ENCODE peak calls at places on chromosomes 5 and 9, in nine cellular contexts. One of them, this sample, is unnamed.

GRCh38 chr9:108012886-108013665 is 523.5 kb upstream of the KLF4 start:
- DNase-seq in ecto neural progenitor cell: no peak
- DNase-seq in KG1: no peak
- DNase-seq in HTR-8/SVneo: no peak
- DNase-seq in fibroblast of mammary gland: no peak
- DNase-seq in fibroblast of the aortic adventitia: no peak
- DNase-seq in ELF-1: no peak
- DNase-seq in HEK293T: no peak
- DNase-seq in cerebellum: no peak
- DNase-seq in this sample: no peak

GRCh38 chr9:118362123-118362522 is 657.9 kb downstream of the TLR4 start:
- DNase-seq in ecto neural progenitor cell: no peak
- DNase-seq in KG1: no peak
- DNase-seq in HTR-8/SVneo: peak
- DNase-seq in fibroblast of mammary gland: peak
- DNase-seq in fibroblast of the aortic adventitia: no peak
- DNase-seq in ELF-1: no peak
- DNase-seq in HEK293T: no peak
- DNase-seq in cerebellum: no peak
- DNase-seq in this sample: no peak

GRCh38 chr5:89313044-89313443 is 430.1 kb upstream of the MEF2C start:
- DNase-seq in ecto neural progenitor cell: no peak
- DNase-seq in KG1: no peak
- DNase-seq in HTR-8/SVneo: no peak
- DNase-seq in fibroblast of mammary gland: peak
- DNase-seq in fibroblast of the aortic adventitia: peak
- DNase-seq in ELF-1: no peak
- DNase-seq in HEK293T: no peak
- DNase-seq in cerebellum: no peak
- DNase-seq in this sample: peak

GRCh38 chr5:11617080-11617479 is 287.2 kb downstream of the CTNND2 start:
- DNase-seq in ecto neural progenitor cell: no peak
- DNase-seq in KG1: no peak
- DNase-seq in HTR-8/SVneo: no peak
- DNase-seq in fibroblast of mammary gland: peak
- DNase-seq in fibroblast of the aortic adventitia: no peak
- DNase-seq in ELF-1: no peak
- DNase-seq in HEK293T: no peak
- DNase-seq in cerebellum: no peak
- DNase-seq in this sample: no peak

GRCh38 chr9:114382951-114383865 is 4.6 kb downstream of the AKNA start:
- DNase-seq in ecto neural progenitor cell: no peak
- DNase-seq in KG1: no peak
- DNase-seq in HTR-8/SVneo: no peak
- DNase-seq in fibroblast of mammary gland: peak
- DNase-seq in fibroblast of the aortic adventitia: peak
- DNase-seq in ELF-1: no peak
- DNase-seq in HEK293T: no peak
- DNase-seq in cerebellum: no peak
- DNase-seq in this sample: peak

GRCh38 chr5:86232246-86232645 is 385.5 kb upstream of the COX7C start:
- DNase-seq in ecto neural progenitor cell: no peak
- DNase-seq in KG1: no peak
- DNase-seq in HTR-8/SVneo: no peak
- DNase-seq in fibroblast of mammary gland: no peak
- DNase-seq in fibroblast of the aortic adventitia: no peak
- DNase-seq in ELF-1: no peak
- DNase-seq in HEK293T: peak
- DNase-seq in cerebellum: no peak
- DNase-seq in this sample: no peak

GRCh38 chr9:111037744-111038335 is 430 bp downstream of the LPAR1 start:
- DNase-seq in ecto neural progenitor cell: no peak
- DNase-seq in KG1: no peak
- DNase-seq in HTR-8/SVneo: no peak
- DNase-seq in fibroblast of mammary gland: peak
- DNase-seq in fibroblast of the aortic adventitia: peak
- DNase-seq in ELF-1: peak
- DNase-seq in HEK293T: peak
- DNase-seq in cerebellum: no peak
- DNase-seq in this sample: peak

GRCh38 chr9:77453857-77454647 is 194.1 kb downstream of the GNA14 start:
- DNase-seq in ecto neural progenitor cell: no peak
- DNase-seq in KG1: peak
- DNase-seq in HTR-8/SVneo: no peak
- DNase-seq in fibroblast of mammary gland: no peak
- DNase-seq in fibroblast of the aortic adventitia: no peak
- DNase-seq in ELF-1: no peak
- DNase-seq in HEK293T: no peak
- DNase-seq in cerebellum: no peak
- DNase-seq in this sample: no peak

GRCh38 chr5:165630211-165630866 is 2124.9 kb downstream of the MAT2B start:
- DNase-seq in ecto neural progenitor cell: peak
- DNase-seq in KG1: peak
- DNase-seq in HTR-8/SVneo: peak
- DNase-seq in fibroblast of mammary gland: peak
- DNase-seq in fibroblast of the aortic adventitia: peak
- DNase-seq in ELF-1: peak
- DNase-seq in HEK293T: peak
- DNase-seq in cerebellum: peak
- DNase-seq in this sample: peak

GRCh38 chr9:136857166-136857565 is 5.0 kb downstream of the MAMDC4 start:
- DNase-seq in ecto neural progenitor cell: no peak
- DNase-seq in KG1: no peak
- DNase-seq in HTR-8/SVneo: no peak
- DNase-seq in fibroblast of mammary gland: no peak
- DNase-seq in fibroblast of the aortic adventitia: no peak
- DNase-seq in ELF-1: peak
- DNase-seq in HEK293T: no peak
- DNase-seq in cerebellum: no peak
- DNase-seq in this sample: no peak

GRCh38 chr9:69976165-69976564 is 67.5 kb upstream of the MAMDC2 start:
- DNase-seq in ecto neural progenitor cell: no peak
- DNase-seq in KG1: no peak
- DNase-seq in HTR-8/SVneo: peak
- DNase-seq in fibroblast of mammary gland: peak
- DNase-seq in fibroblast of the aortic adventitia: peak
- DNase-seq in ELF-1: no peak
- DNase-seq in HEK293T: no peak
- DNase-seq in cerebellum: no peak
- DNase-seq in this sample: peak

GRCh38 chr5:143543358-143544255 is 140.1 kb upstream of the NR3C1 start:
- DNase-seq in ecto neural progenitor cell: no peak
- DNase-seq in KG1: no peak
- DNase-seq in HTR-8/SVneo: no peak
- DNase-seq in fibroblast of mammary gland: peak
- DNase-seq in fibroblast of the aortic adventitia: peak
- DNase-seq in ELF-1: no peak
- DNase-seq in HEK293T: no peak
- DNase-seq in cerebellum: no peak
- DNase-seq in this sample: peak

GRCh38 chr9:94865599-94866456 is 139.3 kb downstream of the AOPEP start:
- DNase-seq in ecto neural progenitor cell: no peak
- DNase-seq in KG1: no peak
- DNase-seq in HTR-8/SVneo: no peak
- DNase-seq in fibroblast of mammary gland: no peak
- DNase-seq in fibroblast of the aortic adventitia: peak
- DNase-seq in ELF-1: no peak
- DNase-seq in HEK293T: no peak
- DNase-seq in cerebellum: peak
- DNase-seq in this sample: peak

GRCh38 chr9:137445930-137446431 is 4.8 kb upstream of the ENTPD8 start:
- DNase-seq in ecto neural progenitor cell: no peak
- DNase-seq in KG1: no peak
- DNase-seq in HTR-8/SVneo: no peak
- DNase-seq in fibroblast of mammary gland: peak
- DNase-seq in fibroblast of the aortic adventitia: peak
- DNase-seq in ELF-1: no peak
- DNase-seq in HEK293T: no peak
- DNase-seq in cerebellum: no peak
- DNase-seq in this sample: no peak

GRCh38 chr5:1161108-1161831 is 40.1 kb upstream of the SLC6A19 start:
- DNase-seq in ecto neural progenitor cell: no peak
- DNase-seq in KG1: no peak
- DNase-seq in HTR-8/SVneo: no peak
- DNase-seq in fibroblast of mammary gland: no peak
- DNase-seq in fibroblast of the aortic adventitia: no peak
- DNase-seq in ELF-1: peak
- DNase-seq in HEK293T: no peak
- DNase-seq in cerebellum: no peak
- DNase-seq in this sample: no peak

GRCh38 chr5:66722653-66723052 is 126.5 kb downstream of the MAST4 start:
- DNase-seq in ecto neural progenitor cell: no peak
- DNase-seq in KG1: no peak
- DNase-seq in HTR-8/SVneo: no peak
- DNase-seq in fibroblast of mammary gland: no peak
- DNase-seq in fibroblast of the aortic adventitia: no peak
- DNase-seq in ELF-1: no peak
- DNase-seq in HEK293T: no peak
- DNase-seq in cerebellum: no peak
- DNase-seq in this sample: no peak

GRCh38 chr9:131046581-131047202 is 37.7 kb downstream of the LAMC3 start:
- DNase-seq in ecto neural progenitor cell: peak
- DNase-seq in KG1: peak
- DNase-seq in HTR-8/SVneo: peak
- DNase-seq in fibroblast of mammary gland: peak
- DNase-seq in fibroblast of the aortic adventitia: peak
- DNase-seq in ELF-1: peak
- DNase-seq in HEK293T: peak
- DNase-seq in cerebellum: peak
- DNase-seq in this sample: peak

GRCh38 chr9:76810377-76810957 is 46.2 kb downstream of the PCA3 start:
- DNase-seq in ecto neural progenitor cell: peak
- DNase-seq in KG1: no peak
- DNase-seq in HTR-8/SVneo: peak
- DNase-seq in fibroblast of mammary gland: peak
- DNase-seq in fibroblast of the aortic adventitia: peak
- DNase-seq in ELF-1: peak
- DNase-seq in HEK293T: peak
- DNase-seq in cerebellum: peak
- DNase-seq in this sample: peak

GRCh38 chr9:121706149-121706548 is 54.7 kb downstream of the DAB2IP start:
- DNase-seq in ecto neural progenitor cell: no peak
- DNase-seq in KG1: no peak
- DNase-seq in HTR-8/SVneo: no peak
- DNase-seq in fibroblast of mammary gland: no peak
- DNase-seq in fibroblast of the aortic adventitia: no peak
- DNase-seq in ELF-1: no peak
- DNase-seq in HEK293T: no peak
- DNase-seq in cerebellum: no peak
- DNase-seq in this sample: no peak

GRCh38 chr5:20974423-20974822 is 986.4 kb upstream of the CDH18 start:
- DNase-seq in ecto neural progenitor cell: no peak
- DNase-seq in KG1: no peak
- DNase-seq in HTR-8/SVneo: no peak
- DNase-seq in fibroblast of mammary gland: no peak
- DNase-seq in fibroblast of the aortic adventitia: no peak
- DNase-seq in ELF-1: no peak
- DNase-seq in HEK293T: peak
- DNase-seq in cerebellum: no peak
- DNase-seq in this sample: peak

GRCh38 chr9:38066907-38067610 is 2.0 kb downstream of the SHB start:
- DNase-seq in ecto neural progenitor cell: no peak
- DNase-seq in KG1: no peak
- DNase-seq in HTR-8/SVneo: no peak
- DNase-seq in fibroblast of mammary gland: no peak
- DNase-seq in fibroblast of the aortic adventitia: peak
- DNase-seq in ELF-1: no peak
- DNase-seq in HEK293T: no peak
- DNase-seq in cerebellum: no peak
- DNase-seq in this sample: peak

This sample was measured in adipocyte.